ENCODE peak calls at places on chromosomes 7 and 10, in six cellular contexts. S, C, M, H, L and D are unnamed samples.

GRCh38 chr10:115093776-115094361 is 704 bp downstream of the ATRNL1 start:
- DNase-seq in S (no peak), C (peak; percentile 85), M (no peak), H (no peak), L (no peak), D (peak; percentile 38)

GRCh38 chr7:79199961-79200360 is 253.5 kb downstream of the MAGI2 start:
- DNase-seq in S (no peak), C (no peak), M (no peak), H (no peak), L (no peak), D (no peak)

GRCh38 chr10:17062009-17062408 is 67.6 kb downstream of the CUBN start:
- DNase-seq in S (no peak), C (no peak), M (no peak), H (no peak), L (peak; percentile 50), D (no peak)

GRCh38 chr7:98116656-98117461 is 10.2 kb downstream of the LMTK2 start:
- DNase-seq in S (no peak), C (no peak), M (peak; percentile 61), H (no peak), L (no peak), D (no peak)

GRCh38 chr10:97333351-97333600 is 1.3 kb downstream of the FRAT2 start:
- DNase-seq in S (peak; percentile 38), C (peak; percentile 58), M (no peak), H (no peak), L (no peak), D (no peak)

GRCh38 chr10:126569513-126570447 is 100.7 kb downstream of the C10orf90 start:
- DNase-seq in S (no peak), C (no peak), M (peak; percentile 5), H (no peak), L (no peak), D (no peak)

GRCh38 chr7:74625446-74625845 is 32.1 kb upstream of the GTF2I start:
- DNase-seq in S (peak; percentile 11), C (no peak), M (peak; percentile 46), H (no peak), L (no peak), D (no peak)

GRCh38 chr10:73935895-73936294 is 25.0 kb downstream of the PLAU start:
- DNase-seq in S (no peak), C (no peak), M (no peak), H (no peak), L (no peak), D (no peak)

GRCh38 chr10:74194545-74194944 is 43.5 kb downstream of the ADK start:
- DNase-seq in S (no peak), C (no peak), M (no peak), H (no peak), L (no peak), D (no peak)

GRCh38 chr7:92357260-92357659 is 90.0 kb upstream of the GATAD1 start:
- DNase-seq in S (no peak), C (no peak), M (no peak), H (no peak), L (no peak), D (no peak)

GRCh38 chr7:128136215-128136597 is 104.9 kb upstream of the LEP start:
- DNase-seq in S (no peak), C (peak; percentile 78), M (no peak), H (no peak), L (no peak), D (no peak)

GRCh38 chr10:71263376-71263775 is 51.0 kb downstream of the UNC5B start:
- DNase-seq in S (no peak), C (no peak), M (no peak), H (no peak), L (no peak), D (no peak)

GRCh38 chr10:98028168-98028770 is 2.2 kb downstream of the CRTAC1 start:
- DNase-seq in S (peak; percentile 75), C (peak; percentile 75), M (peak; percentile 33), H (no peak), L (peak; percentile 37), D (no peak)

GRCh38 chr7:39510738-39511372 is 55.3 kb upstream of the YAE1 start:
- DNase-seq in S (no peak), C (no peak), M (no peak), H (no peak), L (no peak), D (no peak)

GRCh38 chr10:21197006-21197405 is 299.9 kb upstream of the NEBL start:
- DNase-seq in S (no peak), C (no peak), M (no peak), H (no peak), L (no peak), D (no peak)

GRCh38 chr10:49220031-49220430 is 31.8 kb upstream of the TMEM273 start:
- DNase-seq in S (no peak), C (no peak), M (no peak), H (no peak), L (no peak), D (no peak)

GRCh38 chr7:18399624-18400235 is 95.8 kb upstream of the HDAC9 start:
- DNase-seq in S (no peak), C (no peak), M (no peak), H (no peak), L (no peak), D (no peak)

GRCh38 chr7:21355406-21355874 is 72.4 kb upstream of the SP4 start:
- DNase-seq in S (peak; percentile 44), C (no peak), M (no peak), H (peak; percentile 97), L (no peak), D (no peak)

GRCh38 chr7:134686782-134687181 is 40.1 kb downstream of the BPGM start:
- DNase-seq in S (no peak), C (peak; percentile 42), M (no peak), H (no peak), L (no peak), D (peak; percentile 28)

GRCh38 chr10:97821308-97822038 is 28.2 kb upstream of the GOLGA7B start:
- DNase-seq in S (no peak), C (no peak), M (no peak), H (no peak), L (no peak), D (no peak)

GRCh38 chr7:151249034-151249731 is 689 bp upstream of the SMARCD3 start:
- DNase-seq in S (no peak), C (peak; percentile 84), M (no peak), H (no peak), L (no peak), D (peak; percentile 67)

GRCh38 chr7:35982600-35982999 is 170.5 kb upstream of the EEPD1 start:
- DNase-seq in S (no peak), C (no peak), M (no peak), H (no peak), L (no peak), D (no peak)

GRCh38 chr10:98252451-98252850 is 15.5 kb downstream of the LOXL4 start:
- DNase-seq in S (no peak), C (no peak), M (no peak), H (no peak), L (no peak), D (no peak)

GRCh38 chr7:11331128-11332102 is 357.7 kb downstream of the PHF14 start:
- DNase-seq in S (no peak), C (no peak), M (no peak), H (no peak), L (no peak), D (peak; percentile 25)

GRCh38 chr7:112069879-112070321 is 136.3 kb downstream of the DOCK4 start:
- DNase-seq in S (no peak), C (no peak), M (no peak), H (no peak), L (no peak), D (no peak)

GRCh38 chr10:81981724-81982123 is 106.7 kb downstream of the NRG3 start:
- DNase-seq in S (no peak), C (no peak), M (no peak), H (no peak), L (no peak), D (no peak)

GRCh38 chr10:81978238-81978637 is 103.2 kb downstream of the NRG3 start:
- DNase-seq in S (no peak), C (no peak), M (peak; percentile 0), H (no peak), L (no peak), D (peak; percentile 82)
- TF ChIP-seq JUND in S (no peak), C (no peak), M (no peak), H (no peak), L (no peak), D (no peak)

GRCh38 chr7:118418433-118418832 is 193.9 kb downstream of the ANKRD7 start:
- DNase-seq in S (no peak), C (no peak), M (no peak), H (no peak), L (no peak), D (no peak)

GRCh38 chr7:118420888-118421287 is 196.4 kb downstream of the ANKRD7 start:
- DNase-seq in S (no peak), C (no peak), M (no peak), H (no peak), L (no peak), D (no peak)
- TF ChIP-seq JUND in S (no peak), C (no peak), M (no peak), H (no peak), L (no peak), D (no peak)

GRCh38 chr7:99131290-99131689 is 12.6 kb downstream of the SMURF1 start:
- DNase-seq in S (no peak), C (no peak), M (no peak), H (no peak), L (no peak), D (no peak)

GRCh38 chr7:99133766-99134564 is 9.9 kb downstream of the SMURF1 start:
- DNase-seq in S (no peak), C (no peak), M (no peak), H (no peak), L (no peak), D (no peak)

GRCh38 chr7:99129536-99129935 is 14.4 kb downstream of the SMURF1 start:
- DNase-seq in S (no peak), C (no peak), M (no peak), H (no peak), L (no peak), D (no peak)

GRCh38 chr7:99135938-99136337 is 8.0 kb downstream of the SMURF1 start:
- DNase-seq in S (no peak), C (no peak), M (no peak), H (no peak), L (no peak), D (no peak)

GRCh38 chr7:99132922-99133321 is 11.0 kb downstream of the SMURF1 start:
- DNase-seq in S (no peak), C (no peak), M (peak; percentile 21), H (no peak), L (no peak), D (no peak)
- TF ChIP-seq JUND in S (no peak), C (no peak), M (no peak), H (no peak), L (no peak), D (no peak)

DNA sequence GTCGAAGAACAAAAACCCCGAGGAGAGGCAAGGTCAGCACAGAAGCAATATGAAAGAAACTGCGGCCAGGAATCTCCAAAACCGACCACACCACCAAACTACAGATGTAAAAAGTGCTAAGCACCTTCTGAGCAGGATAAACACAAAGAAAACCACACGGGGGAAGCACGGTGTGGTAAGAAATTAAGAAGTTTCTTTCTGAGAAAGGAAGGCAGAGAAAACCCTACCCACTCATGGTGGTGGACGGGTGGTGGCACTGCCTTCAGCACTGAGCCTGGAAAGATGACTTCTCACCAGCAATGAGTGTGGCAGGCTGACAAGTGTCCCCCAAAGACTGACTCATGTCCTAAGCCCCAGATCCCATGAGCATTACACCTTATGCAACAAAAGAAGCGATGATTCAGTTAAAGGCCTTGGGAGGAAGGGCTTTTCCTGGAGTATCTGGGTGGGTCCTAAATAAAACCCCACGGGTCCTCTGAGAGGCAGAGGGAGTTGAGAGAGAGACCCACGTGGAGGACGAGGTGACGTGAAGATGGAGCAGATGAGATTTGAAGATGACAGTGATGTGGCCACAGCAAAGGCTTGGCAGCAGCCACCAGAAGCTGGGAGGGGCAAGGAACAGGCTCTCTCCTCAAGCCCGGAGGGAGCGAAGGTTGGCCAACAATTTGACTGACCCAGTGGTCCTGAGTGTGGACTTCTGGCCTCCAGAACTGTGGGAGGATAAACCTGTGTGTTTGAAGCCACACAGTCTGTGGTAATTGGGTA is 124.9 kb downstream of the DLG5 start:
- DNase-seq in S (no peak), C (no peak), M (no peak), H (peak; percentile 53), L (no peak), D (no peak)
- TF ChIP-seq JUND in S (no peak), C (no peak), M (no peak), H (no peak), L (no peak), D (no peak)